ENCODE peak calls at places on chromosome 22, in seven cellular contexts. W is stimulated activated CD8-positive, alpha-beta memory T cell treated with anti-CD3 and anti-CD28 coated beads, Interleukin-15, amount 100 ng/mL, for 48 hours; T is astrocyte of the cerebellum; H is amygdala; C is brain microvascular endothelial cell; D is HFF-Myc; V is nucleus accumbens. K is an unnamed sample.

GRCh38 chr22:37202001-37202555 is 10.2 kb downstream of the SSTR3 start:
- DNase-seq in W (no peak), T (no peak), H (no peak), C (no peak), D (no peak), V (no peak), K (no peak)

GRCh38 chr22:37427128-37427710 is at the start of gene ELFN2:
- DNase-seq in W (no peak), T (no peak), H (peak), C (no peak), D (no peak), V (no peak), K (no peak)

GRCh38 chr22:23772315-23773246 is at the start of gene MMP11:
- DNase-seq in W (no peak), T (no peak), H (peak), C (no peak), D (no peak), V (no peak), K (no peak)

GRCh38 chr22:50183141-50183971 is 2.4 kb upstream of the TRABD start:
- DNase-seq in W (no peak), T (no peak), H (no peak), C (no peak), D (no peak), V (no peak), K (no peak)

GRCh38 chr22:39241632-39242388 is 3.0 kb downstream of the PDGFB start:
- DNase-seq in W (no peak), T (no peak), H (no peak), C (no peak), D (no peak), V (no peak), K (no peak)

GRCh38 chr22:45629469-45630089 is 42.1 kb upstream of the ATXN10 start:
- DNase-seq in W (no peak), T (no peak), H (no peak), C (no peak), D (no peak), V (no peak), K (no peak)

GRCh38 chr22:22391543-22391942 is 117.0 kb downstream of the ZNF280B start:
- DNase-seq in W (no peak), T (no peak), H (no peak), C (no peak), D (no peak), V (no peak), K (no peak)

GRCh38 chr22:46043816-46044717 is 67.1 kb upstream of the WNT7B start:
- DNase-seq in W (no peak), T (no peak), H (no peak), C (no peak), D (no peak), V (no peak), K (no peak)

GRCh38 chr22:37016134-37016910 is 2.9 kb downstream of the TST start:
- DNase-seq in W (no peak), T (no peak), H (no peak), C (no peak), D (no peak), V (no peak), K (no peak)

GRCh38 chr22:33898121-33898520 is 22.2 kb downstream of the LARGE1 start:
- DNase-seq in W (no peak), T (no peak), H (no peak), C (no peak), D (no peak), V (no peak), K (no peak)

GRCh38 chr22:23098718-23099524 is 28.6 kb downstream of the GNAZ start:
- DNase-seq in W (no peak), T (no peak), H (peak), C (no peak), D (no peak), V (no peak), K (no peak)

GRCh38 chr22:42296381-42296853 is 26.0 kb upstream of the TCF20 start:
- DNase-seq in W (no peak), T (no peak), H (peak), C (no peak), D (no peak), V (peak), K (no peak)

GRCh38 chr22:46613606-46613997 is 6.6 kb upstream of the GRAMD4 start:
- DNase-seq in W (no peak), T (no peak), H (no peak), C (no peak), D (no peak), V (no peak), K (no peak)

GRCh38 chr22:45892681-45893461 is 84.1 kb downstream of the WNT7B start:
- DNase-seq in W (no peak), T (no peak), H (no peak), C (no peak), D (no peak), V (no peak), K (no peak)

GRCh38 chr22:36369922-36370781 is 17.6 kb downstream of the MYH9 start:
- DNase-seq in W (no peak), T (no peak), H (no peak), C (no peak), D (no peak), V (no peak), K (no peak)

GRCh38 chr22:39634530-39635399 is 64.2 kb downstream of the CACNA1I start:
- DNase-seq in W (no peak), T (peak), H (no peak), C (peak), D (peak), V (no peak), K (peak)

GRCh38 chr22:19174106-19175025 is 4.2 kb downstream of the SLC25A1 start:
- DNase-seq in W (no peak), T (peak), H (no peak), C (peak), D (peak), V (no peak), K (no peak)

GRCh38 chr22:32904044-32904443 is 102.5 kb downstream of the TIMP3 start:
- DNase-seq in W (no peak), T (no peak), H (peak), C (peak), D (no peak), V (no peak), K (no peak)

GRCh38 chr22:42343136-42343484 is 72.7 kb upstream of the TCF20 start:
- DNase-seq in W (no peak), T (no peak), H (peak), C (no peak), D (no peak), V (no peak), K (no peak)

GRCh38 chr22:39900306-39901227 is at the start of gene GRAP2:
- DNase-seq in W (no peak), T (no peak), H (no peak), C (no peak), D (no peak), V (no peak), K (no peak)